ENCODE peak calls at places on chromosomes 1 and 21, in nine cellular contexts. B is GM23248, Q is PC-3, W is SK-N-SH, O is OCI-LY7, P is neural progenitor cell, C is MM.1S, L is hepatocyte, J is HCT116. F is an unnamed sample.

GRCh38 chr21:43913928-43914327 is 48.9 kb downstream of the AGPAT3 start:
- DNase-seq in C (no peak), L (no peak), B (no peak), Q (no peak), P (no peak), O (no peak), J (no peak), W (no peak), F (no peak)

GRCh38 chr1:192100686-192101468 is 57.4 kb upstream of the RGS18 start:
- DNase-seq in J (no peak), P (no peak), O (no peak), W (no peak), B (no peak), Q (peak), C (no peak), L (no peak), F (peak)

GRCh38 chr1:39992229-39992628 is 37.3 kb downstream of the MFSD2A start:
- DNase-seq in W (no peak), B (peak), C (no peak), L (no peak), O (no peak), Q (no peak), J (no peak), P (no peak), F (no peak)

GRCh38 chr1:67158401-67158800 is 7.9 kb upstream of the IL23R start:
- DNase-seq in O (no peak), W (no peak), L (no peak), B (no peak), C (no peak), Q (peak), P (no peak), J (no peak), F (peak)

GRCh38 chr1:8603220-8603616 is 214.2 kb downstream of the RERE start:
- DNase-seq in W (no peak), B (peak), C (no peak), P (no peak), O (no peak), L (no peak), Q (no peak), J (no peak), F (no peak)

GRCh38 chr1:8873506-8874229 is 4.8 kb downstream of the ENO1 start:
- DNase-seq in C (peak), B (peak), P (peak), W (no peak), L (peak), O (no peak), J (peak), Q (peak), F (peak)

GRCh38 chr1:26530898-26531598 is 1.5 kb downstream of the RPS6KA1 start:
- DNase-seq in Q (peak), P (peak), W (peak), C (no peak), B (peak), L (peak), O (peak), J (peak), F (peak)

GRCh38 chr1:44808063-44808937 is at the start of gene BTBD19:
- DNase-seq in C (no peak), J (no peak), O (no peak), P (peak), Q (no peak), B (peak), W (peak), L (peak), F (peak)

GRCh38 chr1:61352845-61353435 is 270.6 kb downstream of the NFIA start:
- DNase-seq in P (no peak), B (no peak), Q (no peak), L (no peak), C (no peak), J (no peak), O (no peak), W (no peak), F (peak)

GRCh38 chr21:16891821-16892220 is 621.0 kb upstream of the CXADR start:
- DNase-seq in O (no peak), C (no peak), B (peak), P (no peak), J (no peak), Q (no peak), W (no peak), L (no peak), F (no peak)

GRCh38 chr1:20551945-20552727 is at the start of gene FAM43B:
- DNase-seq in O (no peak), P (peak), Q (no peak), C (no peak), J (no peak), W (peak), L (peak), B (peak), F (peak)

GRCh38 chr1:89610457-89610991 is 22.4 kb upstream of the LRRC8C start:
- DNase-seq in W (no peak), B (no peak), P (no peak), Q (no peak), J (no peak), C (no peak), L (no peak), O (no peak), F (no peak)

GRCh38 chr1:168121314-168122029 is 15.3 kb downstream of the GPR161 start:
- DNase-seq in Q (no peak), L (peak), W (no peak), J (no peak), C (no peak), B (peak), O (no peak), P (no peak), F (no peak)

GRCh38 chr1:97082160-97082848 is 360.7 kb downstream of the PTBP2 start:
- DNase-seq in J (no peak), W (no peak), P (no peak), B (no peak), L (no peak), Q (no peak), O (no peak), C (no peak), F (no peak)

GRCh38 chr21:41241341-41241740 is 73.4 kb downstream of the BACE2 start:
- DNase-seq in B (no peak), W (no peak), Q (no peak), P (no peak), L (no peak), O (no peak), J (no peak), C (no peak), F (no peak)

GRCh38 chr1:116176306-116176789 is 65.1 kb downstream of the MAB21L3 start:
- DNase-seq in Q (no peak), O (no peak), W (no peak), L (no peak), J (no peak), B (no peak), P (no peak), C (no peak), F (no peak)

GRCh38 chr1:111209622-111210021 is 9.2 kb upstream of the DENND2D start:
- DNase-seq in Q (no peak), O (no peak), B (no peak), J (no peak), W (no peak), C (no peak), P (no peak), L (no peak), F (no peak)

GRCh38 chr1:40357625-40358024 is 15.9 kb upstream of the SMAP2 start:
- DNase-seq in B (no peak), L (no peak), W (no peak), Q (no peak), P (no peak), J (no peak), O (no peak), C (no peak), F (no peak)

GRCh38 chr1:48026701-48027532 is 29.7 kb upstream of the TRABD2B start:
- DNase-seq in B (no peak), J (no peak), W (no peak), L (no peak), O (no peak), P (no peak), Q (no peak), C (no peak), F (no peak)

GRCh38 chr21:18155508-18156193 is 89.0 kb upstream of the CHODL start:
- DNase-seq in W (no peak), B (no peak), C (peak), Q (peak), P (peak), L (no peak), O (no peak), J (no peak), F (peak)

DNA sequence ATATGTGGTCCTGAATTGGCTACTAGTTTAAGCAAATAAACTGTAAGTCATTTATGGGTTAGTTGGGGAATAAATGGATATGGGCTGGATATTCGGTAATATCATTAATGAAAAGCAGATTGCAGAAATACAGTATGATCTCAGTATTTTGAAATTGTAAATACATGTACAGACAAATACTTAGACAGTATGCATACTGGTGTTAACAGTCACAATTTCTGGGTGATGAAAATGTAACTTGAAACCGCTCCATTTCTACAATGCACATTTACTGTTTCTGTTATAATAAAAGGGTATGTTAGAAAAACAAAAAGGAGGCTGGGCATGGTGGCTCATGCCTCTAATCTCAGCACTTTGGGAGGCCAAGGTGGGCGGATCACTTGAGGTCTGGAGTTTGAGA is 28.0 kb downstream of the BLZF1 start:
- DNase-seq in B (peak), J (no peak), W (no peak), Q (no peak), O (no peak), P (no peak), L (no peak), C (no peak), F (no peak)
- TF ChIP-seq EZH2phosphoT487 in B (no peak), J (no peak), W (no peak), Q (no peak), O (no peak), P (no peak), L (no peak), C (no peak), F (no peak)

GRCh38 chr1:18182518-18183160 is 75.0 kb downstream of the IGSF21 start:
- DNase-seq in B (peak), W (peak), Q (no peak), L (peak), O (no peak), P (no peak), C (no peak), J (no peak), F (no peak)
- TF ChIP-seq EZH2phosphoT487 in B (no peak), W (no peak), Q (no peak), L (no peak), O (no peak), P (no peak), C (no peak), J (no peak), F (no peak)

GRCh38 chr1:91582431-91582921 is 81.8 kb downstream of the CDC7 start:
- DNase-seq in L (peak), C (no peak), W (no peak), J (no peak), Q (peak), B (peak), O (no peak), P (no peak), F (no peak)
- TF ChIP-seq EZH2phosphoT487 in L (no peak), C (no peak), W (no peak), J (no peak), Q (no peak), B (no peak), O (no peak), P (no peak), F (no peak)

GRCh38 chr1:210647406-210648333 is 319.0 kb downstream of the HHAT start:
- DNase-seq in P (no peak), O (no peak), W (peak), L (no peak), J (no peak), B (peak), Q (no peak), C (peak), F (no peak)
- TF ChIP-seq EZH2phosphoT487 in P (no peak), O (no peak), W (no peak), L (no peak), J (no peak), B (no peak), Q (no peak), C (no peak), F (no peak)

GRCh38 chr1:69911301-69911801 is 294.0 kb downstream of the LRRC40 start:
- DNase-seq in Q (peak), J (no peak), L (no peak), P (no peak), O (no peak), B (peak), W (no peak), C (no peak), F (no peak)
- TF ChIP-seq EZH2phosphoT487 in Q (no peak), J (no peak), L (no peak), P (no peak), O (no peak), B (no peak), W (no peak), C (no peak), F (no peak)

GRCh38 chr1:78289606-78290005 is 201.2 kb upstream of the PTGFR start:
- DNase-seq in B (peak), J (no peak), Q (no peak), O (no peak), L (no peak), P (no peak), W (no peak), C (no peak), F (no peak)
- TF ChIP-seq EZH2phosphoT487 in B (no peak), J (no peak), Q (no peak), O (no peak), L (no peak), P (no peak), W (no peak), C (no peak), F (no peak)

F was measured in GM23338.